ENCODE peak calls at places on chromosomes 11 and 22, in five cellular contexts. L is Peyer's patch; T is stimulated activated CD8-positive, alpha-beta memory T cell treated with anti-CD3 and anti-CD28 coated beads, Interleukin-4, amount 100 ng/mL, for 1 hour; G is HEK293T; R is NCI-H1436. C is an unnamed sample.

GRCh38 chr11:69167916-69168691 is 12.4 kb downstream of the SMIM38 start:
- DNase-seq in L (no peak), R (no peak), T (no peak), G (no peak), C (no peak)

GRCh38 chr22:24181088-24181995 is at the start of gene SUSD2:
- DNase-seq in R (no peak), G (peak), T (no peak), L (peak), C (no peak)

GRCh38 chr22:44023404-44024287 is 456 bp upstream of the PARVB start:
- DNase-seq in L (peak), T (no peak), G (peak), R (no peak), C (no peak)

GRCh38 chr11:75245356-75246005 is 4.9 kb downstream of the TPBGL start:
- DNase-seq in L (no peak), G (no peak), R (no peak), T (no peak), C (no peak)

GRCh38 chr11:122146475-122146874 is 30.5 kb upstream of the BLID start:
- DNase-seq in T (no peak), R (no peak), L (no peak), G (no peak), C (no peak)

GRCh38 chr11:58864335-58864734 is 19.8 kb upstream of the GLYATL2 start:
- DNase-seq in L (no peak), R (no peak), G (no peak), T (no peak), C (no peak)

GRCh38 chr22:41152902-41153301 is 52.2 kb upstream of the L3MBTL2 start:
- DNase-seq in L (no peak), G (no peak), R (no peak), T (no peak), C (no peak)

GRCh38 chr22:20509344-20510047 is 2.1 kb downstream of the MED15 start:
- DNase-seq in G (peak), L (peak), T (no peak), R (no peak), C (no peak)

GRCh38 chr11:848988-849824 is 6.6 kb downstream of the TSPAN4 start:
- DNase-seq in T (no peak), G (peak), L (no peak), R (peak), C (no peak)

GRCh38 chr11:128400382-128401203 is 186.8 kb downstream of the ETS1 start:
- DNase-seq in L (no peak), T (no peak), G (no peak), R (no peak), C (no peak)

GRCh38 chr22:36879775-36880174 is 19.0 kb downstream of the NCF4 start:
- DNase-seq in L (no peak), R (no peak), T (no peak), G (no peak), C (no peak)

GRCh38 chr22:23361676-23362075 is 181.4 kb downstream of the BCR start:
- DNase-seq in R (no peak), G (no peak), L (no peak), T (no peak), C (no peak)

GRCh38 chr11:128884703-128885338 is 6.3 kb upstream of the KCNJ5 start:
- DNase-seq in L (no peak), G (peak), R (peak), T (no peak), C (no peak)

GRCh38 chr11:3675971-3676370 is 4.8 kb upstream of the CHRNA10 start:
- DNase-seq in T (no peak), G (no peak), R (no peak), L (no peak), C (no peak)

GRCh38 chr11:79440451-79441158 is at the start of gene TENM4:
- DNase-seq in T (no peak), R (no peak), L (peak), G (peak), C (no peak)

GRCh38 chr11:45641961-45642360 is 23.5 kb downstream of the CHST1 start:
- DNase-seq in T (no peak), L (no peak), R (no peak), G (no peak), C (no peak)

GRCh38 chr22:46066691-46067090 is 83.6 kb upstream of the PPARA start:
- DNase-seq in T (no peak), G (no peak), L (peak), R (peak), C (no peak)

GRCh38 chr11:119228535-119229302 is 22.6 kb downstream of the CBL start:
- DNase-seq in L (no peak), G (no peak), T (no peak), R (no peak), C (no peak)

GRCh38 chr11:111450480-111451320 is 61.5 kb downstream of the BTG4 start:
- DNase-seq in T (no peak), L (no peak), R (no peak), G (no peak), C (no peak)

GRCh38 chr11:60914620-60915249 is 777 bp downstream of the TMEM109 start:
- DNase-seq in T (no peak), G (peak), R (no peak), L (peak), C (no peak)

GRCh38 chr11:91194551-91194950 is 971.7 kb upstream of the CHORDC1 start:
- DNase-seq in G (no peak), R (no peak), L (no peak), T (no peak), C (no peak)

GRCh38 chr11:83222499-83222898 is 29.0 kb downstream of the ANKRD42 start:
- DNase-seq in T (no peak), L (no peak), G (no peak), R (no peak), C (no peak)

GRCh38 chr11:70360211-70360610 is 38.1 kb upstream of the CTTN start:
- DNase-seq in T (no peak), R (no peak), L (no peak), G (no peak), C (no peak)

GRCh38 chr11:88421530-88421929 is 84.0 kb upstream of the CTSC start:
- DNase-seq in L (no peak), R (no peak), T (no peak), G (no peak), C (no peak)

GRCh38 chr22:47123006-47123826 is 360.8 kb downstream of the TBC1D22A start:
- DNase-seq in G (no peak), T (no peak), R (no peak), L (peak), C (no peak)

GRCh38 chr11:75938543-75938942 is 123.5 kb downstream of the UVRAG start:
- DNase-seq in G (no peak), T (no peak), R (no peak), L (no peak), C (no peak)

GRCh38 chr11:69137148-69137844 is 18.4 kb upstream of the SMIM38 start:
- DNase-seq in G (no peak), T (no peak), L (peak), R (no peak), C (no peak)

GRCh38 chr11:123300874-123301695 is 106.0 kb upstream of the CLMP start:
- DNase-seq in G (no peak), L (no peak), T (no peak), R (no peak), C (no peak)

GRCh38 chr11:22703561-22703960 is 37.1 kb downstream of the GAS2 start:
- DNase-seq in L (no peak), T (no peak), R (peak), G (no peak), C (peak)

GRCh38 chr11:108616549-108616948 is 23.0 kb upstream of the EXPH5 start:
- DNase-seq in T (no peak), L (no peak), R (no peak), G (no peak), C (no peak)

GRCh38 chr11:26073646-26074045 is 258.3 kb upstream of the ANO3 start:
- DNase-seq in T (no peak), L (no peak), G (no peak), R (no peak), C (no peak)

GRCh38 chr11:223026-223789 is 12.9 kb downstream of the SIRT3 start:
- DNase-seq in R (no peak), L (no peak), T (no peak), G (no peak), C (no peak)

GRCh38 chr11:102807921-102808320 is 10.0 kb upstream of the MMP1 start:
- DNase-seq in L (no peak), G (no peak), R (no peak), T (no peak), C (no peak)

GRCh38 chr11:119747868-119748660 is 19.1 kb upstream of the NECTIN1 start:
- DNase-seq in G (no peak), R (no peak), L (no peak), T (no peak), C (no peak)

GRCh38 chr11:65489061-65489705 is 9.7 kb upstream of the MALAT1 start:
- DNase-seq in G (no peak), L (no peak), R (no peak), T (no peak), C (no peak)

GRCh38 chr11:10856689-10857603 is 907 bp downstream of the ZBED5 start:
- DNase-seq in L (no peak), G (peak), T (no peak), R (peak), C (peak)

GRCh38 chr22:35995772-35996171 is 32.9 kb downstream of the RBFOX2 start:
- DNase-seq in T (no peak), L (no peak), G (no peak), R (no peak), C (no peak)

GRCh38 chr11:120131941-120132644 is 5.8 kb downstream of the TRIM29 start:
- DNase-seq in L (peak), G (no peak), T (no peak), R (no peak), C (no peak)

GRCh38 chr11:19089421-19089820 is 27.5 kb upstream of the ZDHHC13 start:
- DNase-seq in T (no peak), R (no peak), G (no peak), L (no peak), C (no peak)

GRCh38 chr11:111378773-111379499 is at the start of gene POU2AF1:
- DNase-seq in R (peak), G (no peak), T (no peak), L (no peak), C (no peak)